ENCODE peak calls at places on chromosomes 7 and 10, in ten cellular contexts. One of them, this sample, is unnamed.
A peak's percentile ranks its signal among the peaks of the same experiment; 100 is the strongest.

GRCh38 chr7:138027100-138027499 is 25.2 kb upstream of the CREB3L2 start:
- DNase-seq in psoas muscle: no peak
- DNase-seq in suprapubic skin: no peak
- DNase-seq in CD8-positive, alpha-beta memory T cell: no peak
- DNase-seq in right lobe of liver: no peak
- DNase-seq in GM23248: no peak
- DNase-seq in fibroblast of lung: no peak
- DNase-seq in GM12878: no peak
- DNase-seq in heart right ventricle: no peak
- DNase-seq in CD8-positive, alpha-beta T cell: no peak
- DNase-seq in this sample: no peak

GRCh38 chr7:27765856-27766255 is 25.9 kb downstream of the TAX1BP1 start:
- DNase-seq in psoas muscle: no peak
- DNase-seq in suprapubic skin: no peak
- DNase-seq in CD8-positive, alpha-beta memory T cell: no peak
- DNase-seq in right lobe of liver: no peak
- DNase-seq in GM23248: no peak
- DNase-seq in fibroblast of lung: no peak
- DNase-seq in GM12878: no peak
- DNase-seq in heart right ventricle: no peak
- DNase-seq in CD8-positive, alpha-beta T cell: no peak
- DNase-seq in this sample: no peak

GRCh38 chr10:97399843-97400545 is 1.1 kb downstream of the RRP12 start:
- DNase-seq in psoas muscle: peak; percentile 78
- DNase-seq in suprapubic skin: no peak
- DNase-seq in CD8-positive, alpha-beta memory T cell: peak; percentile 14
- DNase-seq in right lobe of liver: no peak
- DNase-seq in GM23248: peak; percentile 87
- DNase-seq in fibroblast of lung: peak; percentile 71
- DNase-seq in GM12878: no peak
- DNase-seq in heart right ventricle: no peak
- DNase-seq in CD8-positive, alpha-beta T cell: no peak
- DNase-seq in this sample: peak; percentile 81

GRCh38 chr10:48309711-48310226 is 3.3 kb downstream of the MAPK8 start:
- DNase-seq in psoas muscle: no peak
- DNase-seq in suprapubic skin: no peak
- DNase-seq in CD8-positive, alpha-beta memory T cell: no peak
- DNase-seq in right lobe of liver: no peak
- DNase-seq in GM23248: peak; percentile 71
- DNase-seq in fibroblast of lung: peak; percentile 21
- DNase-seq in GM12878: no peak
- DNase-seq in heart right ventricle: no peak
- DNase-seq in CD8-positive, alpha-beta T cell: no peak
- DNase-seq in this sample: no peak

GRCh38 chr7:74627699-74628411 is 29.7 kb upstream of the GTF2I start:
- DNase-seq in psoas muscle: no peak
- DNase-seq in suprapubic skin: no peak
- DNase-seq in CD8-positive, alpha-beta memory T cell: no peak
- DNase-seq in right lobe of liver: peak; percentile 78
- DNase-seq in GM23248: peak; percentile 69
- DNase-seq in fibroblast of lung: peak; percentile 76
- DNase-seq in GM12878: no peak
- DNase-seq in heart right ventricle: no peak
- DNase-seq in CD8-positive, alpha-beta T cell: no peak
- DNase-seq in this sample: no peak

GRCh38 chr7:2072042-2072441 is 160.7 kb downstream of the MAD1L1 start:
- DNase-seq in psoas muscle: no peak
- DNase-seq in suprapubic skin: no peak
- DNase-seq in CD8-positive, alpha-beta memory T cell: no peak
- DNase-seq in right lobe of liver: no peak
- DNase-seq in GM23248: no peak
- DNase-seq in fibroblast of lung: no peak
- DNase-seq in GM12878: peak; percentile 31
- DNase-seq in heart right ventricle: no peak
- DNase-seq in CD8-positive, alpha-beta T cell: no peak
- DNase-seq in this sample: no peak

GRCh38 chr7:15885678-15886077 is 199.2 kb upstream of the MEOX2 start:
- DNase-seq in psoas muscle: no peak
- DNase-seq in suprapubic skin: no peak
- DNase-seq in CD8-positive, alpha-beta memory T cell: no peak
- DNase-seq in right lobe of liver: no peak
- DNase-seq in GM23248: no peak
- DNase-seq in fibroblast of lung: no peak
- DNase-seq in GM12878: no peak
- DNase-seq in heart right ventricle: no peak
- DNase-seq in CD8-positive, alpha-beta T cell: no peak
- DNase-seq in this sample: no peak

GRCh38 chr7:39651262-39651661 is 27.9 kb downstream of the RALA start:
- DNase-seq in psoas muscle: no peak
- DNase-seq in suprapubic skin: no peak
- DNase-seq in CD8-positive, alpha-beta memory T cell: no peak
- DNase-seq in right lobe of liver: no peak
- DNase-seq in GM23248: peak; percentile 67
- DNase-seq in fibroblast of lung: peak; percentile 82
- DNase-seq in GM12878: no peak
- DNase-seq in heart right ventricle: no peak
- DNase-seq in CD8-positive, alpha-beta T cell: no peak
- DNase-seq in this sample: no peak

DNA sequence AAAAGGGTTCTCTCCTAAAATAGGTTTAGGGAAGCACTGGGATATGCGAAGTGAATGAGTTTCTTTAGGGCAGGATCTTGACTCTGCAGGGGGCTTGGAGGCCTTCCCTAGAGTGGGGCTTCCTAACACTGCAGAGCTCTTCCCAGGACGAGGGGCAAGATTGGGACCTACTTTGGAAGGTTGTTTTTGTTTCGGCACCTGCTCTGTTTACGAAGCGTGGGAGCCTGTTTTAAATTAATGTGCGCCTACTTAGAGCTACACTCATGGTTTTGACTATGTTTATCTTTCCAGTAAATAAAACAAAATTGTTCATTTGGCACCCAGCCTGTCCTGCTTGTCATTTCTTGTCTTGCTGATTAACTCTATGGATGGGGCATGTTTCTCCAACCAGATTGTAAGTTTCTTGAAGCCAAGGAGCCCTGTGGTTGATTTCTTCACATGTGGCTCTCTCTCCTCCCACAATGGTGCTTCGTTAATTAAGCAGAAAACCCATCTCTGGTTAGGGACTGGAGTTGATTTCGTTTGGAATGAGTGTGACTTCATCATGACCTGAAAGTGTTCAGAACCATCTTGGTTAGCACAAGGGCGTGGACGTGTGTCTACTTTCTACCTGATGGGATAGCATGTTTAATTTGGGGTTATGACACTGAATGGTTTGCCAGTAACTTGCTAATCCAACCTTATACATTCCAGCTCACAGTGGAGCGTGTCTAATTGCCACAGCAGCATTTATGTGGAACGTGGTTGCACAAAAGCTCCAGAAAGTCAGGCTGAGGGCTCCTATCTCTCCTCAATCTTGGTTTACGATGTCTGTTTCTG is 98.1 kb downstream of the TCF7L2 start:
- DNase-seq in psoas muscle: no peak
- DNase-seq in suprapubic skin: no peak
- DNase-seq in CD8-positive, alpha-beta memory T cell: no peak
- DNase-seq in right lobe of liver: no peak
- DNase-seq in GM23248: no peak
- DNase-seq in fibroblast of lung: no peak
- DNase-seq in GM12878: no peak
- DNase-seq in heart right ventricle: no peak
- DNase-seq in CD8-positive, alpha-beta T cell: no peak
- DNase-seq in this sample: no peak
- H3K27ac ChIP-seq in psoas muscle: no peak overlapping the region
- H3K27ac ChIP-seq in suprapubic skin: peak overlapping the region; percentile 52
- H3K27ac ChIP-seq in CD8-positive, alpha-beta memory T cell: no peak overlapping the region
- H3K27ac ChIP-seq in right lobe of liver: no peak overlapping the region
- H3K27ac ChIP-seq in GM23248: peak overlapping the region; percentile 89
- H3K27ac ChIP-seq in fibroblast of lung: no peak overlapping the region
- H3K27ac ChIP-seq in GM12878: no peak overlapping the region
- H3K27ac ChIP-seq in heart right ventricle: no peak overlapping the region
- H3K27ac ChIP-seq in CD8-positive, alpha-beta T cell: no peak overlapping the region
- H3K27ac ChIP-seq in this sample: peak overlapping the region; percentile 50

DNA sequence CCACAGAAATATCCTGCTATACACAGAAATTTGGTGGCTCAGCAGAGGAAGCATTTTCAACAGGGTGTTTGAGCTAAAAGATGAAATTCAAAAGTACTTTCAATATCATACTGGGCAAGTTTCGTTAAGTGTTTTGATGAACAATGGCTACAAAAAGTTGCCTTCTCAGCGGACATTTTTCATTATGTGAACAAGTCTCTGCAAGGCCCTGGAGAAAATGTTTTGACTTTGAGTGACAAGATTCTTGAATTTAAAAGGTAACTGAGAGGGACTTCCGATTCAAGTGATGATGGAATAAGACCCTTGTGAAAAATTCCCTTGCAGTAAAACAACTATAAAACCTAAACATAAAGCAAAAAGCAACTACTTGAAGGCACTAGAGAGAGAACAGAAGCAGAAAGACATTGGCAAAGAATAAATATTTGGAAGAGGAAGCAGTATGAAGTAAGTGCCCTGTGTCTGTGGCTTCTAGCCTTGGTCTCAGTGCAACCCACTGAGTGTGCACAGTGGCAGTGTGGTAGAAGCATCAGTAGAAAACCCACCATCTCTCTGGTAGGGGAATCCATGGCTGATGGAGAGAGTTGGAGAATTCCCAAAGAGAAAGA is 62.5 kb upstream of the NAMPT start:
- DNase-seq in psoas muscle: no peak
- DNase-seq in suprapubic skin: no peak
- DNase-seq in CD8-positive, alpha-beta memory T cell: no peak
- DNase-seq in right lobe of liver: no peak
- DNase-seq in GM23248: no peak
- DNase-seq in fibroblast of lung: no peak
- DNase-seq in GM12878: no peak
- DNase-seq in heart right ventricle: no peak
- DNase-seq in CD8-positive, alpha-beta T cell: no peak
- DNase-seq in this sample: no peak
- H3K9me3 ChIP-seq in psoas muscle: peaks cover 9% of the 10 kb centered on the region
- H3K9me3 ChIP-seq in suprapubic skin: peaks cover 11% of the 10 kb centered on the region
- H3K9me3 ChIP-seq in CD8-positive, alpha-beta memory T cell: no peaks in the 10 kb centered on the region
- H3K9me3 ChIP-seq in right lobe of liver: no peaks in the 10 kb centered on the region
- H3K9me3 ChIP-seq in GM23248: no peaks in the 10 kb centered on the region
- H3K9me3 ChIP-seq in fibroblast of lung: no peaks in the 10 kb centered on the region
- H3K9me3 ChIP-seq in GM12878: peaks cover 11% of the 10 kb centered on the region
- H3K9me3 ChIP-seq in heart right ventricle: peaks cover 43% of the 10 kb centered on the region
- H3K9me3 ChIP-seq in CD8-positive, alpha-beta T cell: no peaks in the 10 kb centered on the region
- H3K9me3 ChIP-seq in this sample: peaks cover 3% of the 10 kb centered on the region

GRCh38 chr10:86979296-86979818 is 11.1 kb downstream of the ADIRF start:
- DNase-seq in psoas muscle: no peak
- DNase-seq in suprapubic skin: no peak
- DNase-seq in CD8-positive, alpha-beta memory T cell: no peak
- DNase-seq in right lobe of liver: no peak
- DNase-seq in GM23248: peak; percentile 49
- DNase-seq in fibroblast of lung: peak; percentile 36
- DNase-seq in GM12878: no peak
- DNase-seq in heart right ventricle: no peak
- DNase-seq in CD8-positive, alpha-beta T cell: no peak
- DNase-seq in this sample: no peak

GRCh38 chr10:86976362-86977056 is 8.2 kb downstream of the ADIRF start:
- DNase-seq in psoas muscle: no peak
- DNase-seq in suprapubic skin: no peak
- DNase-seq in CD8-positive, alpha-beta memory T cell: no peak
- DNase-seq in right lobe of liver: no peak
- DNase-seq in GM23248: no peak
- DNase-seq in fibroblast of lung: no peak
- DNase-seq in GM12878: no peak
- DNase-seq in heart right ventricle: no peak
- DNase-seq in CD8-positive, alpha-beta T cell: no peak
- DNase-seq in this sample: no peak

GRCh38 chr10:86974484-86974883 is 6.2 kb downstream of the ADIRF start:
- DNase-seq in psoas muscle: no peak
- DNase-seq in suprapubic skin: no peak
- DNase-seq in CD8-positive, alpha-beta memory T cell: no peak
- DNase-seq in right lobe of liver: no peak
- DNase-seq in GM23248: no peak
- DNase-seq in fibroblast of lung: no peak
- DNase-seq in GM12878: no peak
- DNase-seq in heart right ventricle: no peak
- DNase-seq in CD8-positive, alpha-beta T cell: no peak
- DNase-seq in this sample: no peak

DNA sequence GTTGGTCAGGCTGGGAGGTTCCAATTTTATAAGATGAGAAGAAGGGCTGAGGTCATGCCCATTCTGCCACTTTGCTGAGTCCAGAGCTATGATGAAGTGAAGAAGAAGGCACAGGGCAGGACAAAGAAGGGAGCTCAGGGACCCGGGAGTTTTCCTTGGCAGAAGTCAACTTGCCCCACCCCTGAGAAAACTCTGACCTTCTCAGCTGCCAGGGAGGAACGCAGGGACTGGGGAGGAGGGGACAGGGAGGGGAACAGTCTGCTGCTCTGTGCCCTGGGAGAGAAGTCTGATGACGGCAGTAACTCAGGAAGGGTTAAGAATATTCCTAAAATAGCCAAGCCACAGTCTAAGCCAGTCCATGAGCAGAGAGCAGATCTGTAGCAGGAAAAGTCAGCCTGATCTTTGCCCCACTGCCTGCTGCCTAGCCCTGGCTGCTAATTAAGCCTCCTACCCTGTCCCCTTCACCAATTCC is 11.7 kb downstream of the ADIRF start:
- DNase-seq in psoas muscle: peak; percentile 81
- DNase-seq in suprapubic skin: no peak
- DNase-seq in CD8-positive, alpha-beta memory T cell: no peak
- DNase-seq in right lobe of liver: no peak
- DNase-seq in GM23248: peak; percentile 52
- DNase-seq in fibroblast of lung: peak; percentile 82
- DNase-seq in GM12878: no peak
- DNase-seq in heart right ventricle: peak; percentile 50
- DNase-seq in CD8-positive, alpha-beta T cell: no peak
- DNase-seq in this sample: no peak
- H3K27ac ChIP-seq in psoas muscle: peak overlapping the region; percentile 86
- H3K27ac ChIP-seq in suprapubic skin: peak overlapping the region; percentile 84
- H3K27ac ChIP-seq in CD8-positive, alpha-beta memory T cell: no peak overlapping the region
- H3K27ac ChIP-seq in right lobe of liver: no peak overlapping the region
- H3K27ac ChIP-seq in GM23248: peak overlapping the region; percentile 22
- H3K27ac ChIP-seq in fibroblast of lung: no peak overlapping the region
- H3K27ac ChIP-seq in GM12878: no peak overlapping the region
- H3K27ac ChIP-seq in heart right ventricle: peak overlapping the region; percentile 80
- H3K27ac ChIP-seq in CD8-positive, alpha-beta T cell: no peak overlapping the region
- H3K27ac ChIP-seq in this sample: peak overlapping the region; percentile 86

GRCh38 chr10:11260136-11260535 is 242.5 kb downstream of the CELF2 start:
- DNase-seq in psoas muscle: no peak
- DNase-seq in suprapubic skin: no peak
- DNase-seq in CD8-positive, alpha-beta memory T cell: no peak
- DNase-seq in right lobe of liver: peak; percentile 39
- DNase-seq in GM23248: no peak
- DNase-seq in fibroblast of lung: no peak
- DNase-seq in GM12878: no peak
- DNase-seq in heart right ventricle: no peak
- DNase-seq in CD8-positive, alpha-beta T cell: no peak
- DNase-seq in this sample: no peak

GRCh38 chr10:11255156-11255555 is 237.5 kb downstream of the CELF2 start:
- DNase-seq in psoas muscle: no peak
- DNase-seq in suprapubic skin: no peak
- DNase-seq in CD8-positive, alpha-beta memory T cell: no peak
- DNase-seq in right lobe of liver: no peak
- DNase-seq in GM23248: no peak
- DNase-seq in fibroblast of lung: no peak
- DNase-seq in GM12878: no peak
- DNase-seq in heart right ventricle: no peak
- DNase-seq in CD8-positive, alpha-beta T cell: no peak
- DNase-seq in this sample: no peak

GRCh38 chr10:11256896-11257295 is 239.2 kb downstream of the CELF2 start:
- DNase-seq in psoas muscle: no peak
- DNase-seq in suprapubic skin: no peak
- DNase-seq in CD8-positive, alpha-beta memory T cell: no peak
- DNase-seq in right lobe of liver: no peak
- DNase-seq in GM23248: no peak
- DNase-seq in fibroblast of lung: no peak
- DNase-seq in GM12878: no peak
- DNase-seq in heart right ventricle: no peak
- DNase-seq in CD8-positive, alpha-beta T cell: no peak
- DNase-seq in this sample: no peak

GRCh38 chr10:11253397-11254002 is 235.8 kb downstream of the CELF2 start:
- DNase-seq in psoas muscle: no peak
- DNase-seq in suprapubic skin: no peak
- DNase-seq in CD8-positive, alpha-beta memory T cell: no peak
- DNase-seq in right lobe of liver: no peak
- DNase-seq in GM23248: no peak
- DNase-seq in fibroblast of lung: no peak
- DNase-seq in GM12878: no peak
- DNase-seq in heart right ventricle: no peak
- DNase-seq in CD8-positive, alpha-beta T cell: no peak
- DNase-seq in this sample: no peak

GRCh38 chr10:11255796-11256444 is 238.2 kb downstream of the CELF2 start:
- DNase-seq in psoas muscle: peak; percentile 69
- DNase-seq in suprapubic skin: no peak
- DNase-seq in CD8-positive, alpha-beta memory T cell: no peak
- DNase-seq in right lobe of liver: no peak
- DNase-seq in GM23248: no peak
- DNase-seq in fibroblast of lung: no peak
- DNase-seq in GM12878: no peak
- DNase-seq in heart right ventricle: peak; percentile 39
- DNase-seq in CD8-positive, alpha-beta T cell: no peak
- DNase-seq in this sample: no peak
- H3K9me3 ChIP-seq in psoas muscle: no peaks in the 10 kb centered on the region
- H3K9me3 ChIP-seq in suprapubic skin: no peaks in the 10 kb centered on the region
- H3K9me3 ChIP-seq in CD8-positive, alpha-beta memory T cell: no peaks in the 10 kb centered on the region
- H3K9me3 ChIP-seq in right lobe of liver: no peaks in the 10 kb centered on the region
- H3K9me3 ChIP-seq in GM23248: no peaks in the 10 kb centered on the region
- H3K9me3 ChIP-seq in fibroblast of lung: no peaks in the 10 kb centered on the region
- H3K9me3 ChIP-seq in GM12878: no peaks in the 10 kb centered on the region
- H3K9me3 ChIP-seq in heart right ventricle: no peaks in the 10 kb centered on the region
- H3K9me3 ChIP-seq in CD8-positive, alpha-beta T cell: no peaks in the 10 kb centered on the region
- H3K9me3 ChIP-seq in this sample: no peaks in the 10 kb centered on the region